ENCODE peak calls at places on chromosomes 1 and 21, in four cellular contexts. L is A549, I is K562, Q is HepG2. N is an unnamed sample.

GRCh38 chr1:66282343-66282852 is 251.6 kb upstream of the SGIP1 start:
- DNase-seq in I (no peak), Q (no peak), L (peak; percentile 66), N (no peak)

GRCh38 chr1:234871710-234872262 is 256.9 kb downstream of the TOMM20 start:
- DNase-seq in L (no peak), I (no peak), Q (no peak), N (no peak)

GRCh38 chr1:26351591-26352337 is 2.2 kb downstream of the CRYBG2 start:
- DNase-seq in L (peak; percentile 78), I (no peak), Q (peak; percentile 97), N (no peak)

GRCh38 chr21:34190576-34191301 is 117.4 kb downstream of the MRPS6 start:
- DNase-seq in I (peak; percentile 82), L (no peak), Q (no peak), N (no peak)

GRCh38 chr1:243474384-243474851 is 218.6 kb downstream of the SDCCAG8 start:
- DNase-seq in L (no peak), I (no peak), Q (no peak), N (peak; percentile 58)

GRCh38 chr21:45596704-45597318 is 46.7 kb upstream of the PCBP3 start:
- DNase-seq in Q (peak; percentile 52), I (peak; percentile 86), L (peak; percentile 53), N (peak; percentile 88)

GRCh38 chr1:212162635-212163034 is 122.6 kb upstream of the PPP2R5A start:
- DNase-seq in L (no peak), Q (no peak), I (no peak), N (no peak)

GRCh38 chr1:31238986-31239613 is 587 bp downstream of the NKAIN1 start:
- DNase-seq in Q (no peak), I (no peak), L (peak; percentile 27), N (peak; percentile 55)

GRCh38 chr1:94798054-94798453 is 22.1 kb upstream of the SLC44A3 start:
- DNase-seq in Q (peak; percentile 48), L (no peak), I (no peak), N (no peak)

GRCh38 chr1:77655431-77655974 is 27.0 kb downstream of the ZZZ3 start:
- DNase-seq in Q (peak; percentile 76), I (no peak), L (peak; percentile 7), N (no peak)

GRCh38 chr1:216261631-216262030 is 161.6 kb downstream of the USH2A start:
- DNase-seq in Q (no peak), L (no peak), I (no peak), N (no peak)

GRCh38 chr1:33841516-33841915 is 22.4 kb upstream of the HMGB4 start:
- DNase-seq in L (no peak), Q (no peak), I (no peak), N (no peak)

GRCh38 chr1:235011599-235012435 is 116.8 kb downstream of the TOMM20 start:
- DNase-seq in Q (no peak), L (peak; percentile 83), I (peak; percentile 75), N (no peak)

GRCh38 chr1:115337633-115338456 is at the start of gene NGF:
- DNase-seq in I (no peak), L (peak; percentile 27), Q (no peak), N (peak; percentile 73)

GRCh38 chr1:19430121-19431068 is 54.9 kb downstream of the CAPZB start:
- DNase-seq in L (peak; percentile 34), Q (peak; percentile 93), I (no peak), N (no peak)

GRCh38 chr1:54475357-54476230 is 69.4 kb upstream of the SSBP3 start:
- DNase-seq in Q (no peak), L (no peak), I (no peak), N (peak; percentile 70)

GRCh38 chr1:39842726-39843305 is 40.5 kb downstream of the TRIT1 start:
- DNase-seq in L (no peak), I (no peak), Q (no peak), N (no peak)

GRCh38 chr1:39170731-39171375 is 33.6 kb upstream of the MACF1 start:
- DNase-seq in Q (no peak), I (no peak), L (no peak), N (peak; percentile 41)

GRCh38 chr1:169184812-169185211 is 78.3 kb downstream of the ATP1B1 start:
- DNase-seq in I (no peak), Q (no peak), L (no peak), N (no peak)

GRCh38 chr21:28704746-28705145 is 287.9 kb downstream of the LTN1 start:
- DNase-seq in Q (no peak), I (no peak), L (no peak), N (no peak)

GRCh38 chr1:74733616-74734484 is 898 bp downstream of the TYW3 start:
- DNase-seq in I (peak; percentile 59), Q (peak; percentile 77), L (peak; percentile 73), N (no peak)

GRCh38 chr1:232923739-232924386 is 26.5 kb upstream of the NTPCR start:
- DNase-seq in I (no peak), L (no peak), Q (no peak), N (no peak)

GRCh38 chr1:14790967-14791366 is 192.5 kb downstream of the KAZN start:
- DNase-seq in I (no peak), L (no peak), Q (no peak), N (no peak)

GRCh38 chr1:160414836-160415235 is 14.5 kb downstream of the VANGL2 start:
- DNase-seq in L (no peak), Q (no peak), I (no peak), N (no peak)

GRCh38 chr1:9128161-9128519 is 762 bp downstream of the GPR157 start:
- DNase-seq in I (no peak), Q (no peak), L (no peak), N (no peak)

GRCh38 chr21:26776320-26777021 is 68.7 kb downstream of the ADAMTS1 start:
- DNase-seq in I (no peak), L (no peak), Q (no peak), N (no peak)

GRCh38 chr1:38848069-38848468 is 11.5 kb downstream of the RRAGC start:
- DNase-seq in L (no peak), I (no peak), Q (no peak), N (no peak)

GRCh38 chr1:153612111-153612754 is 704 bp downstream of the S100A16 start:
- DNase-seq in Q (no peak), I (no peak), L (no peak), N (no peak)

GRCh38 chr1:942864-943533 is 16.1 kb downstream of the NOC2L start:
- DNase-seq in I (peak; percentile 50), Q (no peak), L (peak; percentile 95), N (no peak)

GRCh38 chr1:183148599-183148998 is 37.5 kb upstream of the LAMC2 start:
- DNase-seq in L (no peak), I (no peak), Q (no peak), N (no peak)

GRCh38 chr1:91684599-91685196 is 184.0 kb downstream of the CDC7 start:
- DNase-seq in Q (no peak), L (no peak), I (peak; percentile 18), N (no peak)

GRCh38 chr1:12772520-12772919 is 1.0 kb upstream of the PRAMEF12 start:
- DNase-seq in Q (no peak), L (no peak), I (no peak), N (no peak)

GRCh38 chr1:217134857-217135568 is 411.8 kb upstream of the ESRRG start:
- DNase-seq in Q (no peak), L (peak; percentile 14), I (no peak), N (peak; percentile 63)

GRCh38 chr21:31803039-31804007 is 69.5 kb upstream of the HUNK start:
- DNase-seq in I (no peak), L (no peak), Q (no peak), N (no peak)

GRCh38 chr1:215992620-215993019 is 425.5 kb downstream of the KCTD3 start:
- DNase-seq in Q (peak; percentile 1), I (no peak), L (peak; percentile 4), N (no peak)

GRCh38 chr1:21691739-21692138 is 22.6 kb upstream of the RAP1GAP start:
- DNase-seq in L (no peak), I (no peak), Q (no peak), N (no peak)

GRCh38 chr1:56295949-56296929 is 283.1 kb downstream of the PLPP3 start:
- DNase-seq in I (no peak), Q (no peak), L (no peak), N (no peak)

GRCh38 chr1:56297948-56298347 is 281.4 kb downstream of the PLPP3 start:
- DNase-seq in L (peak; percentile 5), Q (peak; percentile 83), I (no peak), N (no peak)

GRCh38 chr1:56298866-56299265 is 280.5 kb downstream of the PLPP3 start:
- DNase-seq in L (no peak), Q (no peak), I (no peak), N (no peak)

GRCh38 chr1:56301791-56302190 is 277.6 kb downstream of the PLPP3 start:
- DNase-seq in Q (no peak), L (peak; percentile 13), I (no peak), N (no peak)

GRCh38 chr1:56297191-56297590 is 282.2 kb downstream of the PLPP3 start:
- DNase-seq in I (no peak), Q (no peak), L (no peak), N (no peak)
- TF ChIP-seq HMGXB4 in I (no peak), Q (no peak), L (no peak), N (no peak)

GRCh38 chr21:16992448-16992847 is 520.4 kb upstream of the CXADR start:
- DNase-seq in Q (peak; percentile 7), I (no peak), L (no peak), N (no peak)
- TF ChIP-seq HMGXB4 in Q (no peak), I (no peak), L (no peak), N (no peak)

GRCh38 chr1:175599212-175599681 is 144.1 kb downstream of the TNR start:
- DNase-seq in Q (no peak), I (no peak), L (no peak), N (peak; percentile 64)
- TF ChIP-seq HMGXB4 in Q (no peak), I (no peak), L (no peak), N (no peak)

DNA sequence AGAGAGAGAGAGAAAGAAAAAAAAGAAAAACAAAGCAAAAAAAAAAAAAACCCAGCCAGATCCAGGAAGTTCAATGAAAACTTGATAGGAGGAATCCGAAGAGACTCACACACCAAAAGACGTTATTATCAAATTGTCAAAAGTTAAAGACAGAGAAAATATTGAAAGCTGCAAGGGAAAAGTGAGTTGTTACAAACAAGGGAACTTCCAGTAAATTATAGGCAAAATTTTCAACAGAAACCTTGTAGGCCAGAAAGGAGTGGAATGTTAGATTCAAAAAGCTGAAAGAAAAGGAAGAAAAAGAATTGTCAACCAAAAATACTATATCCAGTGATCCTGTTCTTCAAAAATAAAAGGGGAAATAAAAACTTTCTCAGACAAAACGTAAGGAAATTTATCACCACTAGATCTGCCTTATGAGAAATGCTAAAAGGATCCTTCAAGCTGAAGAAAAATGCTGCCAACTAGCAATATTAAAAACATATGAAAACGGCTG is 23.6 kb downstream of the ERO1B start:
- DNase-seq in Q (no peak), L (no peak), I (no peak), N (no peak)
- TF ChIP-seq HMGXB4 in Q (no peak), L (no peak), I (no peak), N (no peak)